ENCODE peak calls at places on chromosomes 4 and X, in nine cellular contexts. One of them, this sample, is unnamed.

GRCh38 chr4:159677521-159677920 is 574.6 kb downstream of the RAPGEF2 start:
- DNase-seq in GM12891: no peak
- DNase-seq in amniotic stem cell: no peak
- DNase-seq in EH: no peak
- DNase-seq in stimulated activated CD4-positive, alpha-beta T cell treated with anti-CD3 and anti-CD28 coated beads, Interleukin-4, amount 100 ng/mL, for 1 hour: no peak
- DNase-seq in stimulated activated CD8-positive, alpha-beta memory T cell treated with anti-CD3 and anti-CD28 coated beads, Interleukin-15, amount 100 ng/mL, for 24 hours: no peak
- DNase-seq in GM12865: no peak
- DNase-seq in small intestine: no peak
- DNase-seq in amygdala: no peak
- DNase-seq in this sample: no peak

GRCh38 chr4:169582706-169583105 is 29.7 kb downstream of the NEK1 start:
- DNase-seq in GM12891: no peak
- DNase-seq in amniotic stem cell: no peak
- DNase-seq in EH: peak
- DNase-seq in stimulated activated CD4-positive, alpha-beta T cell treated with anti-CD3 and anti-CD28 coated beads, Interleukin-4, amount 100 ng/mL, for 1 hour: no peak
- DNase-seq in stimulated activated CD8-positive, alpha-beta memory T cell treated with anti-CD3 and anti-CD28 coated beads, Interleukin-15, amount 100 ng/mL, for 24 hours: no peak
- DNase-seq in GM12865: no peak
- DNase-seq in small intestine: no peak
- DNase-seq in amygdala: no peak
- DNase-seq in this sample: no peak

GRCh38 chrX:67893931-67894330 is 350.1 kb downstream of the AR start:
- DNase-seq in GM12891: no peak
- DNase-seq in amniotic stem cell: no peak
- DNase-seq in EH: no peak
- DNase-seq in stimulated activated CD4-positive, alpha-beta T cell treated with anti-CD3 and anti-CD28 coated beads, Interleukin-4, amount 100 ng/mL, for 1 hour: no peak
- DNase-seq in stimulated activated CD8-positive, alpha-beta memory T cell treated with anti-CD3 and anti-CD28 coated beads, Interleukin-15, amount 100 ng/mL, for 24 hours: no peak
- DNase-seq in GM12865: no peak
- DNase-seq in small intestine: no peak
- DNase-seq in amygdala: no peak
- DNase-seq in this sample: no peak

GRCh38 chr4:100907465-100908454 is 389.9 kb upstream of the EMCN start:
- DNase-seq in GM12891: no peak
- DNase-seq in amniotic stem cell: no peak
- DNase-seq in EH: peak
- DNase-seq in stimulated activated CD4-positive, alpha-beta T cell treated with anti-CD3 and anti-CD28 coated beads, Interleukin-4, amount 100 ng/mL, for 1 hour: no peak
- DNase-seq in stimulated activated CD8-positive, alpha-beta memory T cell treated with anti-CD3 and anti-CD28 coated beads, Interleukin-15, amount 100 ng/mL, for 24 hours: no peak
- DNase-seq in GM12865: no peak
- DNase-seq in small intestine: no peak
- DNase-seq in amygdala: no peak
- DNase-seq in this sample: no peak

GRCh38 chrX:119201570-119201969 is 34.5 kb upstream of the PGRMC1 start:
- DNase-seq in GM12891: no peak
- DNase-seq in amniotic stem cell: no peak
- DNase-seq in EH: peak
- DNase-seq in stimulated activated CD4-positive, alpha-beta T cell treated with anti-CD3 and anti-CD28 coated beads, Interleukin-4, amount 100 ng/mL, for 1 hour: no peak
- DNase-seq in stimulated activated CD8-positive, alpha-beta memory T cell treated with anti-CD3 and anti-CD28 coated beads, Interleukin-15, amount 100 ng/mL, for 24 hours: no peak
- DNase-seq in GM12865: no peak
- DNase-seq in small intestine: no peak
- DNase-seq in amygdala: no peak
- DNase-seq in this sample: no peak

GRCh38 chr4:3308691-3309090 is 15.9 kb downstream of the RGS12 start:
- DNase-seq in GM12891: no peak
- DNase-seq in amniotic stem cell: no peak
- DNase-seq in EH: no peak
- DNase-seq in stimulated activated CD4-positive, alpha-beta T cell treated with anti-CD3 and anti-CD28 coated beads, Interleukin-4, amount 100 ng/mL, for 1 hour: no peak
- DNase-seq in stimulated activated CD8-positive, alpha-beta memory T cell treated with anti-CD3 and anti-CD28 coated beads, Interleukin-15, amount 100 ng/mL, for 24 hours: no peak
- DNase-seq in GM12865: no peak
- DNase-seq in small intestine: peak
- DNase-seq in amygdala: no peak
- DNase-seq in this sample: no peak

GRCh38 chr4:158181906-158182305 is 9.1 kb upstream of the GASK1B start:
- DNase-seq in GM12891: no peak
- DNase-seq in amniotic stem cell: no peak
- DNase-seq in EH: peak
- DNase-seq in stimulated activated CD4-positive, alpha-beta T cell treated with anti-CD3 and anti-CD28 coated beads, Interleukin-4, amount 100 ng/mL, for 1 hour: no peak
- DNase-seq in stimulated activated CD8-positive, alpha-beta memory T cell treated with anti-CD3 and anti-CD28 coated beads, Interleukin-15, amount 100 ng/mL, for 24 hours: no peak
- DNase-seq in GM12865: no peak
- DNase-seq in small intestine: no peak
- DNase-seq in amygdala: no peak
- DNase-seq in this sample: no peak

GRCh38 chr4:54493862-54494261 is 163.9 kb upstream of the KIT start:
- DNase-seq in GM12891: no peak
- DNase-seq in amniotic stem cell: no peak
- DNase-seq in EH: peak
- DNase-seq in stimulated activated CD4-positive, alpha-beta T cell treated with anti-CD3 and anti-CD28 coated beads, Interleukin-4, amount 100 ng/mL, for 1 hour: no peak
- DNase-seq in stimulated activated CD8-positive, alpha-beta memory T cell treated with anti-CD3 and anti-CD28 coated beads, Interleukin-15, amount 100 ng/mL, for 24 hours: no peak
- DNase-seq in GM12865: no peak
- DNase-seq in small intestine: no peak
- DNase-seq in amygdala: no peak
- DNase-seq in this sample: no peak

GRCh38 chrX:44974462-44974861 is 101.5 kb downstream of the KDM6A start:
- DNase-seq in GM12891: no peak
- DNase-seq in amniotic stem cell: no peak
- DNase-seq in EH: peak
- DNase-seq in stimulated activated CD4-positive, alpha-beta T cell treated with anti-CD3 and anti-CD28 coated beads, Interleukin-4, amount 100 ng/mL, for 1 hour: no peak
- DNase-seq in stimulated activated CD8-positive, alpha-beta memory T cell treated with anti-CD3 and anti-CD28 coated beads, Interleukin-15, amount 100 ng/mL, for 24 hours: no peak
- DNase-seq in GM12865: no peak
- DNase-seq in small intestine: peak
- DNase-seq in amygdala: no peak
- DNase-seq in this sample: no peak

GRCh38 chr4:125518281-125518680 is 203.5 kb downstream of the FAT4 start:
- DNase-seq in GM12891: no peak
- DNase-seq in amniotic stem cell: no peak
- DNase-seq in EH: no peak
- DNase-seq in stimulated activated CD4-positive, alpha-beta T cell treated with anti-CD3 and anti-CD28 coated beads, Interleukin-4, amount 100 ng/mL, for 1 hour: no peak
- DNase-seq in stimulated activated CD8-positive, alpha-beta memory T cell treated with anti-CD3 and anti-CD28 coated beads, Interleukin-15, amount 100 ng/mL, for 24 hours: no peak
- DNase-seq in GM12865: no peak
- DNase-seq in small intestine: no peak
- DNase-seq in amygdala: no peak
- DNase-seq in this sample: no peak

GRCh38 chrX:123846598-123847038 is 13.2 kb upstream of the XIAP start:
- DNase-seq in GM12891: no peak
- DNase-seq in amniotic stem cell: no peak
- DNase-seq in EH: peak
- DNase-seq in stimulated activated CD4-positive, alpha-beta T cell treated with anti-CD3 and anti-CD28 coated beads, Interleukin-4, amount 100 ng/mL, for 1 hour: no peak
- DNase-seq in stimulated activated CD8-positive, alpha-beta memory T cell treated with anti-CD3 and anti-CD28 coated beads, Interleukin-15, amount 100 ng/mL, for 24 hours: no peak
- DNase-seq in GM12865: no peak
- DNase-seq in small intestine: no peak
- DNase-seq in amygdala: no peak
- DNase-seq in this sample: no peak

GRCh38 chrX:110219920-110220319 is 98.0 kb downstream of the AMMECR1 start:
- DNase-seq in GM12891: no peak
- DNase-seq in amniotic stem cell: no peak
- DNase-seq in EH: peak
- DNase-seq in stimulated activated CD4-positive, alpha-beta T cell treated with anti-CD3 and anti-CD28 coated beads, Interleukin-4, amount 100 ng/mL, for 1 hour: no peak
- DNase-seq in stimulated activated CD8-positive, alpha-beta memory T cell treated with anti-CD3 and anti-CD28 coated beads, Interleukin-15, amount 100 ng/mL, for 24 hours: no peak
- DNase-seq in GM12865: no peak
- DNase-seq in small intestine: no peak
- DNase-seq in amygdala: no peak
- DNase-seq in this sample: no peak

GRCh38 chrX:1546601-1547275 is 9.8 kb upstream of the P2RY8 start:
- DNase-seq in GM12891: no peak
- DNase-seq in amniotic stem cell: no peak
- DNase-seq in EH: no peak
- DNase-seq in stimulated activated CD4-positive, alpha-beta T cell treated with anti-CD3 and anti-CD28 coated beads, Interleukin-4, amount 100 ng/mL, for 1 hour: no peak
- DNase-seq in stimulated activated CD8-positive, alpha-beta memory T cell treated with anti-CD3 and anti-CD28 coated beads, Interleukin-15, amount 100 ng/mL, for 24 hours: no peak
- DNase-seq in GM12865: no peak
- DNase-seq in small intestine: no peak
- DNase-seq in amygdala: no peak
- DNase-seq in this sample: no peak

GRCh38 chr4:169315530-169316306 is 45.0 kb upstream of the SH3RF1 start:
- DNase-seq in GM12891: no peak
- DNase-seq in amniotic stem cell: no peak
- DNase-seq in EH: peak
- DNase-seq in stimulated activated CD4-positive, alpha-beta T cell treated with anti-CD3 and anti-CD28 coated beads, Interleukin-4, amount 100 ng/mL, for 1 hour: no peak
- DNase-seq in stimulated activated CD8-positive, alpha-beta memory T cell treated with anti-CD3 and anti-CD28 coated beads, Interleukin-15, amount 100 ng/mL, for 24 hours: no peak
- DNase-seq in GM12865: no peak
- DNase-seq in small intestine: peak
- DNase-seq in amygdala: no peak
- DNase-seq in this sample: no peak

GRCh38 chrX:153685751-153686676 is 1.7 kb upstream of the SLC6A8 start:
- DNase-seq in GM12891: no peak
- DNase-seq in amniotic stem cell: no peak
- DNase-seq in EH: no peak
- DNase-seq in stimulated activated CD4-positive, alpha-beta T cell treated with anti-CD3 and anti-CD28 coated beads, Interleukin-4, amount 100 ng/mL, for 1 hour: no peak
- DNase-seq in stimulated activated CD8-positive, alpha-beta memory T cell treated with anti-CD3 and anti-CD28 coated beads, Interleukin-15, amount 100 ng/mL, for 24 hours: no peak
- DNase-seq in GM12865: no peak
- DNase-seq in small intestine: no peak
- DNase-seq in amygdala: no peak
- DNase-seq in this sample: no peak

GRCh38 chrX:102832661-102833060 is 104.4 kb upstream of the RAB40AL start:
- DNase-seq in GM12891: no peak
- DNase-seq in amniotic stem cell: peak
- DNase-seq in EH: peak
- DNase-seq in stimulated activated CD4-positive, alpha-beta T cell treated with anti-CD3 and anti-CD28 coated beads, Interleukin-4, amount 100 ng/mL, for 1 hour: no peak
- DNase-seq in stimulated activated CD8-positive, alpha-beta memory T cell treated with anti-CD3 and anti-CD28 coated beads, Interleukin-15, amount 100 ng/mL, for 24 hours: no peak
- DNase-seq in GM12865: no peak
- DNase-seq in small intestine: no peak
- DNase-seq in amygdala: no peak
- DNase-seq in this sample: no peak

GRCh38 chrX:30950391-30950790 is 61.3 kb upstream of the TAB3 start:
- DNase-seq in GM12891: no peak
- DNase-seq in amniotic stem cell: no peak
- DNase-seq in EH: no peak
- DNase-seq in stimulated activated CD4-positive, alpha-beta T cell treated with anti-CD3 and anti-CD28 coated beads, Interleukin-4, amount 100 ng/mL, for 1 hour: no peak
- DNase-seq in stimulated activated CD8-positive, alpha-beta memory T cell treated with anti-CD3 and anti-CD28 coated beads, Interleukin-15, amount 100 ng/mL, for 24 hours: no peak
- DNase-seq in GM12865: no peak
- DNase-seq in small intestine: no peak
- DNase-seq in amygdala: no peak
- DNase-seq in this sample: no peak

GRCh38 chrX:109936114-109936513 is 66.8 kb upstream of the TMEM164 start:
- DNase-seq in GM12891: no peak
- DNase-seq in amniotic stem cell: no peak
- DNase-seq in EH: peak
- DNase-seq in stimulated activated CD4-positive, alpha-beta T cell treated with anti-CD3 and anti-CD28 coated beads, Interleukin-4, amount 100 ng/mL, for 1 hour: no peak
- DNase-seq in stimulated activated CD8-positive, alpha-beta memory T cell treated with anti-CD3 and anti-CD28 coated beads, Interleukin-15, amount 100 ng/mL, for 24 hours: no peak
- DNase-seq in GM12865: no peak
- DNase-seq in small intestine: no peak
- DNase-seq in amygdala: no peak
- DNase-seq in this sample: no peak

GRCh38 chrX:15594371-15594770 is 6.4 kb downstream of the ACE2 start:
- DNase-seq in GM12891: no peak
- DNase-seq in amniotic stem cell: no peak
- DNase-seq in EH: no peak
- DNase-seq in stimulated activated CD4-positive, alpha-beta T cell treated with anti-CD3 and anti-CD28 coated beads, Interleukin-4, amount 100 ng/mL, for 1 hour: no peak
- DNase-seq in stimulated activated CD8-positive, alpha-beta memory T cell treated with anti-CD3 and anti-CD28 coated beads, Interleukin-15, amount 100 ng/mL, for 24 hours: no peak
- DNase-seq in GM12865: no peak
- DNase-seq in small intestine: no peak
- DNase-seq in amygdala: no peak
- DNase-seq in this sample: no peak